ENCODE peak calls at places on chromosome 18, in ten cellular contexts. One of them, this sample, is unnamed.

GRCh38 chr18:35463050-35463449 is 34.7 kb downstream of the INO80C start:
- DNase-seq in cortex of kidney: no peak
- DNase-seq in effector memory CD8-positive, alpha-beta T cell: no peak
- DNase-seq in stimulated activated CD8-positive, alpha-beta memory T cell treated with anti-CD3 and anti-CD28 coated beads, Interleukin-7, amount 100 ng/mL, for 1 hour: no peak
- DNase-seq in activated T-cell treated with anti-CD3 and anti-CD28 coated beads, Interleukin-2, amount 50 U/mL, for 1 hour: no peak
- DNase-seq in RPMI7951: peak
- DNase-seq in pancreas: no peak
- DNase-seq in IMR-90: no peak
- DNase-seq in CD8-positive, alpha-beta T cell: no peak
- DNase-seq in HT1080: peak
- DNase-seq in this sample: no peak

GRCh38 chr18:5197032-5197434 is at the start of gene AKAIN1:
- DNase-seq in cortex of kidney: no peak
- DNase-seq in effector memory CD8-positive, alpha-beta T cell: no peak
- DNase-seq in stimulated activated CD8-positive, alpha-beta memory T cell treated with anti-CD3 and anti-CD28 coated beads, Interleukin-7, amount 100 ng/mL, for 1 hour: no peak
- DNase-seq in activated T-cell treated with anti-CD3 and anti-CD28 coated beads, Interleukin-2, amount 50 U/mL, for 1 hour: peak
- DNase-seq in RPMI7951: peak
- DNase-seq in pancreas: peak
- DNase-seq in IMR-90: peak
- DNase-seq in CD8-positive, alpha-beta T cell: no peak
- DNase-seq in HT1080: peak
- DNase-seq in this sample: no peak

GRCh38 chr18:8416212-8417019 is 192.8 kb upstream of the RAB12 start:
- DNase-seq in cortex of kidney: no peak
- DNase-seq in effector memory CD8-positive, alpha-beta T cell: no peak
- DNase-seq in stimulated activated CD8-positive, alpha-beta memory T cell treated with anti-CD3 and anti-CD28 coated beads, Interleukin-7, amount 100 ng/mL, for 1 hour: no peak
- DNase-seq in activated T-cell treated with anti-CD3 and anti-CD28 coated beads, Interleukin-2, amount 50 U/mL, for 1 hour: no peak
- DNase-seq in RPMI7951: peak
- DNase-seq in pancreas: no peak
- DNase-seq in IMR-90: peak
- DNase-seq in CD8-positive, alpha-beta T cell: no peak
- DNase-seq in HT1080: peak
- DNase-seq in this sample: no peak

GRCh38 chr18:48949606-48950535 is 894 bp downstream of the SMAD7 start:
- DNase-seq in cortex of kidney: no peak
- DNase-seq in effector memory CD8-positive, alpha-beta T cell: peak
- DNase-seq in stimulated activated CD8-positive, alpha-beta memory T cell treated with anti-CD3 and anti-CD28 coated beads, Interleukin-7, amount 100 ng/mL, for 1 hour: no peak
- DNase-seq in activated T-cell treated with anti-CD3 and anti-CD28 coated beads, Interleukin-2, amount 50 U/mL, for 1 hour: peak
- DNase-seq in RPMI7951: peak
- DNase-seq in pancreas: peak
- DNase-seq in IMR-90: peak
- DNase-seq in CD8-positive, alpha-beta T cell: no peak
- DNase-seq in HT1080: peak
- DNase-seq in this sample: no peak

GRCh38 chr18:33020877-33021276 is 248.1 kb upstream of the KLHL14 start:
- DNase-seq in cortex of kidney: no peak
- DNase-seq in effector memory CD8-positive, alpha-beta T cell: no peak
- DNase-seq in stimulated activated CD8-positive, alpha-beta memory T cell treated with anti-CD3 and anti-CD28 coated beads, Interleukin-7, amount 100 ng/mL, for 1 hour: no peak
- DNase-seq in activated T-cell treated with anti-CD3 and anti-CD28 coated beads, Interleukin-2, amount 50 U/mL, for 1 hour: no peak
- DNase-seq in RPMI7951: no peak
- DNase-seq in pancreas: no peak
- DNase-seq in IMR-90: no peak
- DNase-seq in CD8-positive, alpha-beta T cell: no peak
- DNase-seq in HT1080: no peak
- DNase-seq in this sample: no peak

GRCh38 chr18:58584219-58585127 is 44.4 kb downstream of the ALPK2 start:
- DNase-seq in cortex of kidney: no peak
- DNase-seq in effector memory CD8-positive, alpha-beta T cell: no peak
- DNase-seq in stimulated activated CD8-positive, alpha-beta memory T cell treated with anti-CD3 and anti-CD28 coated beads, Interleukin-7, amount 100 ng/mL, for 1 hour: no peak
- DNase-seq in activated T-cell treated with anti-CD3 and anti-CD28 coated beads, Interleukin-2, amount 50 U/mL, for 1 hour: no peak
- DNase-seq in RPMI7951: peak
- DNase-seq in pancreas: no peak
- DNase-seq in IMR-90: peak
- DNase-seq in CD8-positive, alpha-beta T cell: no peak
- DNase-seq in HT1080: peak
- DNase-seq in this sample: no peak

GRCh38 chr18:44246001-44246400 is 434.7 kb upstream of the SETBP1 start:
- DNase-seq in cortex of kidney: no peak
- DNase-seq in effector memory CD8-positive, alpha-beta T cell: no peak
- DNase-seq in stimulated activated CD8-positive, alpha-beta memory T cell treated with anti-CD3 and anti-CD28 coated beads, Interleukin-7, amount 100 ng/mL, for 1 hour: no peak
- DNase-seq in activated T-cell treated with anti-CD3 and anti-CD28 coated beads, Interleukin-2, amount 50 U/mL, for 1 hour: no peak
- DNase-seq in RPMI7951: no peak
- DNase-seq in pancreas: no peak
- DNase-seq in IMR-90: no peak
- DNase-seq in CD8-positive, alpha-beta T cell: no peak
- DNase-seq in HT1080: no peak
- DNase-seq in this sample: no peak

GRCh38 chr18:74840492-74841167 is 243.0 kb downstream of the ZNF407 start:
- DNase-seq in cortex of kidney: no peak
- DNase-seq in effector memory CD8-positive, alpha-beta T cell: no peak
- DNase-seq in stimulated activated CD8-positive, alpha-beta memory T cell treated with anti-CD3 and anti-CD28 coated beads, Interleukin-7, amount 100 ng/mL, for 1 hour: no peak
- DNase-seq in activated T-cell treated with anti-CD3 and anti-CD28 coated beads, Interleukin-2, amount 50 U/mL, for 1 hour: no peak
- DNase-seq in RPMI7951: peak
- DNase-seq in pancreas: no peak
- DNase-seq in IMR-90: peak
- DNase-seq in CD8-positive, alpha-beta T cell: no peak
- DNase-seq in HT1080: peak
- DNase-seq in this sample: no peak

GRCh38 chr18:2903006-2903405 is 56.2 kb downstream of the EMILIN2 start:
- DNase-seq in cortex of kidney: no peak
- DNase-seq in effector memory CD8-positive, alpha-beta T cell: no peak
- DNase-seq in stimulated activated CD8-positive, alpha-beta memory T cell treated with anti-CD3 and anti-CD28 coated beads, Interleukin-7, amount 100 ng/mL, for 1 hour: no peak
- DNase-seq in activated T-cell treated with anti-CD3 and anti-CD28 coated beads, Interleukin-2, amount 50 U/mL, for 1 hour: no peak
- DNase-seq in RPMI7951: peak
- DNase-seq in pancreas: no peak
- DNase-seq in IMR-90: peak
- DNase-seq in CD8-positive, alpha-beta T cell: no peak
- DNase-seq in HT1080: peak
- DNase-seq in this sample: no peak

GRCh38 chr18:39938678-39939077 is 2016.4 kb upstream of the PIK3C3 start:
- DNase-seq in cortex of kidney: no peak
- DNase-seq in effector memory CD8-positive, alpha-beta T cell: no peak
- DNase-seq in stimulated activated CD8-positive, alpha-beta memory T cell treated with anti-CD3 and anti-CD28 coated beads, Interleukin-7, amount 100 ng/mL, for 1 hour: no peak
- DNase-seq in activated T-cell treated with anti-CD3 and anti-CD28 coated beads, Interleukin-2, amount 50 U/mL, for 1 hour: no peak
- DNase-seq in RPMI7951: no peak
- DNase-seq in pancreas: no peak
- DNase-seq in IMR-90: no peak
- DNase-seq in CD8-positive, alpha-beta T cell: no peak
- DNase-seq in HT1080: no peak
- DNase-seq in this sample: no peak

GRCh38 chr18:48728204-48728833 is 189.5 kb downstream of the CTIF start:
- DNase-seq in cortex of kidney: no peak
- DNase-seq in effector memory CD8-positive, alpha-beta T cell: no peak
- DNase-seq in stimulated activated CD8-positive, alpha-beta memory T cell treated with anti-CD3 and anti-CD28 coated beads, Interleukin-7, amount 100 ng/mL, for 1 hour: no peak
- DNase-seq in activated T-cell treated with anti-CD3 and anti-CD28 coated beads, Interleukin-2, amount 50 U/mL, for 1 hour: no peak
- DNase-seq in RPMI7951: peak
- DNase-seq in pancreas: no peak
- DNase-seq in IMR-90: peak
- DNase-seq in CD8-positive, alpha-beta T cell: no peak
- DNase-seq in HT1080: peak
- DNase-seq in this sample: no peak

GRCh38 chr18:46293699-46294300 is 189.6 kb downstream of the HAUS1 start:
- DNase-seq in cortex of kidney: no peak
- DNase-seq in effector memory CD8-positive, alpha-beta T cell: no peak
- DNase-seq in stimulated activated CD8-positive, alpha-beta memory T cell treated with anti-CD3 and anti-CD28 coated beads, Interleukin-7, amount 100 ng/mL, for 1 hour: no peak
- DNase-seq in activated T-cell treated with anti-CD3 and anti-CD28 coated beads, Interleukin-2, amount 50 U/mL, for 1 hour: no peak
- DNase-seq in RPMI7951: no peak
- DNase-seq in pancreas: no peak
- DNase-seq in IMR-90: peak
- DNase-seq in CD8-positive, alpha-beta T cell: no peak
- DNase-seq in HT1080: no peak
- DNase-seq in this sample: no peak